ENCODE peak calls at places on chromosomes 16 and 17, in ten cellular contexts. E is RCC 7860; S is hepatocyte; R is globus pallidus; N is anterior cingulate cortex; T is NT2/D1; P is GDM1; Q is stimulated activated CD8-positive, alpha-beta memory T cell treated with anti-CD3 and anti-CD28 coated beads, Interleukin-4, amount 100 ng/mL, for 1 hour; A is adipocyte; M is NCI-H510A treated with DMSO at 0.1 percent for 48 hours. W is an unnamed sample.

GRCh38 chr16:58299757-58300349 is 5.0 kb upstream of the PRSS54 start:
- DNase-seq in E (no peak), S (peak), R (no peak), N (no peak), T (peak), P (no peak), Q (no peak), A (peak), M (no peak), W (peak)

GRCh38 chr17:1000597-1001490 is 3.9 kb downstream of the TIMM22 start:
- DNase-seq in E (no peak), S (peak), R (no peak), N (no peak), T (no peak), P (no peak), Q (no peak), A (peak), M (no peak), W (peak)

GRCh38 chr17:15920758-15921239 is 24.1 kb upstream of the ADORA2B start:
- DNase-seq in E (peak), S (peak), R (no peak), N (no peak), T (no peak), P (no peak), Q (no peak), A (peak), M (no peak), W (peak)

GRCh38 chr17:2952174-2952845 is 111.1 kb downstream of the OR1D5 start:
- DNase-seq in E (no peak), S (no peak), R (no peak), N (no peak), T (no peak), P (no peak), Q (no peak), A (no peak), M (no peak), W (no peak)

GRCh38 chr17:39676198-39676819 is 8.1 kb downstream of the PNMT start:
- DNase-seq in E (peak), S (no peak), R (no peak), N (no peak), T (no peak), P (peak), Q (no peak), A (no peak), M (peak), W (no peak)

GRCh38 chr16:50558913-50559312 is 10.7 kb downstream of the NKD1 start:
- DNase-seq in E (no peak), S (no peak), R (no peak), N (no peak), T (no peak), P (no peak), Q (no peak), A (no peak), M (no peak), W (no peak)

GRCh38 chr16:27238016-27238587 is 30.5 kb downstream of the NSMCE1 start:
- DNase-seq in E (no peak), S (peak), R (no peak), N (no peak), T (no peak), P (peak), Q (no peak), A (no peak), M (peak), W (no peak)

GRCh38 chr17:39717660-39718059 is 12.7 kb downstream of the MIEN1 start:
- DNase-seq in E (no peak), S (no peak), R (no peak), N (no peak), T (no peak), P (no peak), Q (no peak), A (no peak), M (no peak), W (no peak)

GRCh38 chr16:19589771-19590302 is 34.3 kb downstream of the VPS35L start:
- DNase-seq in E (no peak), S (no peak), R (no peak), N (no peak), T (no peak), P (no peak), Q (no peak), A (peak), M (no peak), W (peak)

GRCh38 chr17:986322-986929 is 6.8 kb upstream of the NXN start:
- DNase-seq in E (no peak), S (no peak), R (no peak), N (no peak), T (no peak), P (no peak), Q (no peak), A (no peak), M (no peak), W (no peak)

GRCh38 chr17:31318298-31319190 is 2.9 kb downstream of the EVI2A start:
- DNase-seq in E (peak), S (no peak), R (peak), N (peak), T (no peak), P (no peak), Q (peak), A (no peak), M (no peak), W (peak)

GRCh38 chr16:1612320-1613111 is at the start of gene CRAMP1:
- DNase-seq in E (no peak), S (peak), R (no peak), N (no peak), T (no peak), P (no peak), Q (no peak), A (peak), M (no peak), W (peak)

GRCh38 chr16:66291833-66292232 is 74.7 kb upstream of the CDH5 start:
- DNase-seq in E (no peak), S (no peak), R (no peak), N (no peak), T (no peak), P (no peak), Q (no peak), A (no peak), M (no peak), W (no peak)

GRCh38 chr16:9099131-9099625 is 7.7 kb downstream of the HAPSTR1 start:
- DNase-seq in E (peak), S (no peak), R (no peak), N (no peak), T (no peak), P (no peak), Q (no peak), A (peak), M (no peak), W (no peak)

GRCh38 chr17:72812823-72813222 is 279.7 kb downstream of the SLC39A11 start:
- DNase-seq in E (no peak), S (no peak), R (no peak), N (no peak), T (no peak), P (no peak), Q (no peak), A (no peak), M (no peak), W (peak)

GRCh38 chr17:48374650-48375230 is 55.3 kb downstream of the SKAP1 start:
- DNase-seq in E (no peak), S (peak), R (no peak), N (no peak), T (no peak), P (peak), Q (no peak), A (no peak), M (peak), W (peak)

GRCh38 chr16:86975445-86975844 is 341.7 kb downstream of the C16orf95 start:
- DNase-seq in E (peak), S (no peak), R (no peak), N (no peak), T (peak), P (no peak), Q (no peak), A (peak), M (no peak), W (peak)

GRCh38 chr17:81939881-81940385 is 2.8 kb upstream of the PYCR1 start:
- DNase-seq in E (no peak), S (no peak), R (peak), N (peak), T (no peak), P (no peak), Q (no peak), A (no peak), M (no peak), W (no peak)

GRCh38 chr16:47258874-47259461 is 115.2 kb upstream of the NETO2 start:
- DNase-seq in E (peak), S (no peak), R (peak), N (no peak), T (peak), P (peak), Q (no peak), A (peak), M (no peak), W (peak)

GRCh38 chr17:18159551-18160120 is 24.0 kb upstream of the ALKBH5 start:
- DNase-seq in E (no peak), S (no peak), R (no peak), N (no peak), T (no peak), P (no peak), Q (no peak), A (no peak), M (no peak), W (no peak)

GRCh38 chr17:80264048-80264792 is 3.6 kb downstream of the RNF213 start:
- DNase-seq in E (no peak), S (no peak), R (peak), N (no peak), T (no peak), P (peak), Q (no peak), A (no peak), M (no peak), W (no peak)

GRCh38 chr17:5978496-5978895 is 91.7 kb upstream of the WSCD1 start:
- DNase-seq in E (no peak), S (no peak), R (no peak), N (no peak), T (no peak), P (no peak), Q (no peak), A (no peak), M (no peak), W (no peak)

GRCh38 chr16:85522842-85523601 is 90.1 kb upstream of the GSE1 start:
- DNase-seq in E (no peak), S (no peak), R (no peak), N (no peak), T (no peak), P (no peak), Q (no peak), A (peak), M (peak), W (peak)

GRCh38 chr16:87930456-87930855 is 5.9 kb downstream of the CA5A start:
- DNase-seq in E (no peak), S (no peak), R (no peak), N (no peak), T (no peak), P (no peak), Q (no peak), A (peak), M (no peak), W (peak)

GRCh38 chr16:64362193-64362592 is 759.7 kb downstream of the CDH11 start:
- DNase-seq in E (peak), S (no peak), R (no peak), N (no peak), T (no peak), P (no peak), Q (no peak), A (peak), M (no peak), W (peak)

GRCh38 chr17:67959510-67959909 is 36.8 kb downstream of the C17orf58 start:
- DNase-seq in E (no peak), S (peak), R (no peak), N (no peak), T (no peak), P (no peak), Q (no peak), A (no peak), M (no peak), W (no peak)

GRCh38 chr17:64148699-64149098 is 18.8 kb upstream of the ERN1 start:
- DNase-seq in E (peak), S (no peak), R (peak), N (peak), T (peak), P (no peak), Q (no peak), A (no peak), M (no peak), W (no peak)

W was measured in choroid plexus epithelial cell.